ENCODE peak calls at places on chromosomes 12 and 14, in nine cellular contexts. One of them, this sample, is unnamed.

GRCh38 chr14:51884086-51884927 is 23.9 kb downstream of the GNG2 start:
- DNase-seq in cardiac fibroblast: peak; percentile 53
- DNase-seq in GM23248: no peak
- DNase-seq in cardiac muscle cell: no peak
- DNase-seq in aorta: no peak
- DNase-seq in MG63: no peak
- DNase-seq in BJ: peak; percentile 59
- DNase-seq in tibial artery: no peak
- DNase-seq in PC-3: no peak
- DNase-seq in this sample: no peak

GRCh38 chr14:42214981-42215491 is 608.4 kb downstream of the LRFN5 start:
- DNase-seq in cardiac fibroblast: peak; percentile 90
- DNase-seq in aorta: no peak
- DNase-seq in tibial artery: no peak
- DNase-seq in MG63: peak; percentile 75
- DNase-seq in cardiac muscle cell: peak; percentile 5
- DNase-seq in GM23248: peak; percentile 92
- DNase-seq in BJ: peak; percentile 27
- DNase-seq in PC-3: peak; percentile 94
- DNase-seq in this sample: no peak

GRCh38 chr12:5268424-5269210 is 163.3 kb upstream of the NTF3 start:
- DNase-seq in PC-3: no peak
- DNase-seq in tibial artery: no peak
- DNase-seq in cardiac fibroblast: no peak
- DNase-seq in MG63: no peak
- DNase-seq in aorta: no peak
- DNase-seq in BJ: no peak
- DNase-seq in GM23248: no peak
- DNase-seq in cardiac muscle cell: no peak
- DNase-seq in this sample: no peak

GRCh38 chr12:120412421-120412820 is 25.5 kb upstream of the COX6A1 start:
- DNase-seq in tibial artery: no peak
- DNase-seq in cardiac fibroblast: peak; percentile 18
- DNase-seq in GM23248: no peak
- DNase-seq in BJ: no peak
- DNase-seq in MG63: no peak
- DNase-seq in aorta: no peak
- DNase-seq in PC-3: no peak
- DNase-seq in cardiac muscle cell: no peak
- DNase-seq in this sample: no peak

GRCh38 chr14:101220921-101221510 is 317.5 kb upstream of the RTL1 start:
- DNase-seq in aorta: peak; percentile 47
- DNase-seq in tibial artery: no peak
- DNase-seq in BJ: no peak
- DNase-seq in PC-3: no peak
- DNase-seq in cardiac fibroblast: no peak
- DNase-seq in cardiac muscle cell: no peak
- DNase-seq in GM23248: no peak
- DNase-seq in MG63: no peak
- DNase-seq in this sample: no peak

GRCh38 chr12:89064780-89065179 is 287.5 kb downstream of the DUSP6 start:
- DNase-seq in cardiac muscle cell: no peak
- DNase-seq in cardiac fibroblast: peak; percentile 69
- DNase-seq in BJ: peak; percentile 44
- DNase-seq in GM23248: peak; percentile 93
- DNase-seq in aorta: no peak
- DNase-seq in tibial artery: no peak
- DNase-seq in PC-3: peak; percentile 96
- DNase-seq in MG63: peak; percentile 52
- DNase-seq in this sample: no peak

GRCh38 chr14:56487761-56488160 is 91.8 kb upstream of the TMEM260 start:
- DNase-seq in GM23248: peak; percentile 85
- DNase-seq in PC-3: peak; percentile 60
- DNase-seq in tibial artery: no peak
- DNase-seq in cardiac fibroblast: peak; percentile 88
- DNase-seq in cardiac muscle cell: no peak
- DNase-seq in aorta: no peak
- DNase-seq in MG63: no peak
- DNase-seq in BJ: no peak
- DNase-seq in this sample: no peak

GRCh38 chr12:15861404-15861803 is 20.8 kb upstream of the STRAP start:
- DNase-seq in GM23248: no peak
- DNase-seq in MG63: no peak
- DNase-seq in aorta: no peak
- DNase-seq in tibial artery: no peak
- DNase-seq in cardiac fibroblast: no peak
- DNase-seq in PC-3: no peak
- DNase-seq in cardiac muscle cell: no peak
- DNase-seq in BJ: no peak
- DNase-seq in this sample: no peak

GRCh38 chr14:94370524-94370910 is 17.9 kb downstream of the SERPINA1 start:
- DNase-seq in cardiac muscle cell: no peak
- DNase-seq in PC-3: no peak
- DNase-seq in GM23248: no peak
- DNase-seq in aorta: no peak
- DNase-seq in cardiac fibroblast: no peak
- DNase-seq in tibial artery: peak; percentile 5
- DNase-seq in BJ: no peak
- DNase-seq in MG63: no peak
- DNase-seq in this sample: no peak

GRCh38 chr14:31788340-31788739 is 227.1 kb downstream of the NUBPL start:
- DNase-seq in GM23248: no peak
- DNase-seq in PC-3: peak; percentile 19
- DNase-seq in aorta: no peak
- DNase-seq in cardiac fibroblast: no peak
- DNase-seq in tibial artery: no peak
- DNase-seq in BJ: no peak
- DNase-seq in cardiac muscle cell: no peak
- DNase-seq in MG63: no peak
- DNase-seq in this sample: no peak

GRCh38 chr12:21831671-21832357 is 57.3 kb upstream of the KCNJ8 start:
- DNase-seq in cardiac muscle cell: no peak
- DNase-seq in MG63: no peak
- DNase-seq in PC-3: no peak
- DNase-seq in aorta: no peak
- DNase-seq in BJ: peak; percentile 48
- DNase-seq in GM23248: peak; percentile 84
- DNase-seq in tibial artery: peak; percentile 50
- DNase-seq in cardiac fibroblast: peak; percentile 75
- DNase-seq in this sample: no peak

GRCh38 chr12:127893875-127894635 is 372.9 kb upstream of the TMEM132C start:
- DNase-seq in tibial artery: no peak
- DNase-seq in PC-3: peak; percentile 53
- DNase-seq in aorta: no peak
- DNase-seq in GM23248: peak; percentile 19
- DNase-seq in cardiac muscle cell: peak; percentile 33
- DNase-seq in BJ: no peak
- DNase-seq in cardiac fibroblast: no peak
- DNase-seq in MG63: no peak
- DNase-seq in this sample: no peak

GRCh38 chr14:100536721-100537700 is 50.2 kb downstream of the BEGAIN start:
- DNase-seq in tibial artery: peak; percentile 8
- DNase-seq in MG63: no peak
- DNase-seq in aorta: peak; percentile 62
- DNase-seq in cardiac muscle cell: no peak
- DNase-seq in cardiac fibroblast: no peak
- DNase-seq in PC-3: no peak
- DNase-seq in GM23248: no peak
- DNase-seq in BJ: no peak
- DNase-seq in this sample: peak; percentile 30

GRCh38 chr12:54562720-54563356 is 13.4 kb downstream of the PDE1B start:
- DNase-seq in tibial artery: no peak
- DNase-seq in cardiac fibroblast: peak; percentile 21
- DNase-seq in PC-3: no peak
- DNase-seq in aorta: no peak
- DNase-seq in BJ: no peak
- DNase-seq in cardiac muscle cell: peak; percentile 86
- DNase-seq in MG63: no peak
- DNase-seq in GM23248: no peak
- DNase-seq in this sample: no peak

GRCh38 chr12:58819345-58819744 is 101.0 kb downstream of the LRIG3 start:
- DNase-seq in MG63: no peak
- DNase-seq in cardiac muscle cell: no peak
- DNase-seq in cardiac fibroblast: no peak
- DNase-seq in tibial artery: no peak
- DNase-seq in PC-3: no peak
- DNase-seq in BJ: no peak
- DNase-seq in GM23248: no peak
- DNase-seq in aorta: no peak
- DNase-seq in this sample: no peak

DNA sequence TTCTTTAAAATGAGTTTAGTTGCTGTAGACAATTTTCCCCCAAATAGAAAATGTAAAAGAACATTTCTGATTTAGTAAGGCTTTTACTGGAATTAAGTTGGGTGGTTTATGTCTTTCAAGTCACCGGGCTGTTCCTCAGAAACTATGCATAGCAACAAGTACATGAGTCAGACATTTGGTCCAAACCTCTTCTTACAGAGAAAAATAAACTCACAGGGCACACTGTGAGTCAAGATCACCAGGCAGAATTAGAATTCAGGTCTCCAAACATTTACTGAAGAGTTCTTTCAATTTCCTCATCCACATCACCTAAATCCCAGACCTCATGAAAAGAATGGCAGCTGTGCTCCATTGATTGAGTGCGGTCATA is 476.1 kb upstream of the SOX5 start:
- DNase-seq in MG63: no peak
- DNase-seq in aorta: no peak
- DNase-seq in BJ: no peak
- DNase-seq in PC-3: no peak
- DNase-seq in cardiac fibroblast: peak; percentile 67
- DNase-seq in GM23248: no peak
- DNase-seq in tibial artery: peak; percentile 27
- DNase-seq in cardiac muscle cell: no peak
- DNase-seq in this sample: no peak
- H3K4me3 ChIP-seq in MG63: no peak overlapping the region
- H3K4me3 ChIP-seq in aorta: no peak overlapping the region
- H3K4me3 ChIP-seq in BJ: no peak overlapping the region
- H3K4me3 ChIP-seq in PC-3: no peak overlapping the region
- H3K4me3 ChIP-seq in cardiac fibroblast: no peak overlapping the region
- H3K4me3 ChIP-seq in GM23248: no peak overlapping the region
- H3K4me3 ChIP-seq in tibial artery: no peak overlapping the region
- H3K4me3 ChIP-seq in cardiac muscle cell: no peak overlapping the region
- H3K4me3 ChIP-seq in this sample: no peak overlapping the region

DNA sequence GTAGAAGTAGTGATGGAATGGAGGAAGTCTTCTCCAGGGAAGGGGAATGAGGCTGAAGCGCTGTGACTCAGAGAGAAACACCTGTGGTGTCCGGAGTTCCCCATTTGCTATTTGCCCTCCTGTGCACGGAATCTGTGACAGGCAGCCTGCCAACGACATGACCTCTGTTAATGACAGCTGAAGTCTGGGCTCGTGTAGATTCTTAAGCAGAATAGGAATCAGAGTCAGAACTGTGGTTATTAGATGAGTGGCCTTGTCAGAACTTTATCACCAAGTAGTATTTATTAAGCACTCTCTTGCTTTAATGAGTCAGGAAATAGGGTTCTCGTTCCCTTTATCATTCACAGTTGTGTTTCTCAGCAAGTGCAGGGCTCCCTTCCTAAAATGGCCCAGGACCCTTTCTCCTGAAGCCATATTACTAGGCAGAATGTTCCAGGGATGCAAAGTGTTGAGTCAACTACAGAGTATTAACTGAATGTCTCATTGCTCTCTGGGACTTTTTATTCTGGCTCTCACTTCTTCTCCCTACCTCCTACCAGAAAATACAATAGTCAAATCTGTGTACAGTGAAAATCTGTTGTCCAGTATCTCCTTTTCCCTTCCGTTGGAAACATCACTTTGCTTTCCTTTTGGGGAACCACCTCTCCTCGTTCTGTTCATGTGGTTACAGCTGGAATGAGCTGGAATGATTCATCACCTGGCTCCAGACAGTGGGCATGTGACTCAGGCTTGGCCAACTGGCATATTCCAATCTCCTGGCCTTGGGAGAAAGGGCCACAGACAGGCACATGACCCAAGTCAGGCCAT is 77.8 kb upstream of the MAX start:
- DNase-seq in cardiac muscle cell: no peak
- DNase-seq in BJ: no peak
- DNase-seq in MG63: peak; percentile 79
- DNase-seq in tibial artery: peak; percentile 70
- DNase-seq in GM23248: peak; percentile 94
- DNase-seq in PC-3: peak; percentile 90
- DNase-seq in aorta: no peak
- DNase-seq in cardiac fibroblast: peak; percentile 95
- DNase-seq in this sample: no peak
- H3K4me3 ChIP-seq in cardiac muscle cell: no peak overlapping the region
- H3K4me3 ChIP-seq in BJ: no peak overlapping the region
- H3K4me3 ChIP-seq in MG63: no peak overlapping the region
- H3K4me3 ChIP-seq in tibial artery: no peak overlapping the region
- H3K4me3 ChIP-seq in GM23248: peak overlapping the region; percentile 3
- H3K4me3 ChIP-seq in PC-3: no peak overlapping the region
- H3K4me3 ChIP-seq in aorta: no peak overlapping the region
- H3K4me3 ChIP-seq in cardiac fibroblast: no peak overlapping the region
- H3K4me3 ChIP-seq in this sample: no peak overlapping the region

DNA sequence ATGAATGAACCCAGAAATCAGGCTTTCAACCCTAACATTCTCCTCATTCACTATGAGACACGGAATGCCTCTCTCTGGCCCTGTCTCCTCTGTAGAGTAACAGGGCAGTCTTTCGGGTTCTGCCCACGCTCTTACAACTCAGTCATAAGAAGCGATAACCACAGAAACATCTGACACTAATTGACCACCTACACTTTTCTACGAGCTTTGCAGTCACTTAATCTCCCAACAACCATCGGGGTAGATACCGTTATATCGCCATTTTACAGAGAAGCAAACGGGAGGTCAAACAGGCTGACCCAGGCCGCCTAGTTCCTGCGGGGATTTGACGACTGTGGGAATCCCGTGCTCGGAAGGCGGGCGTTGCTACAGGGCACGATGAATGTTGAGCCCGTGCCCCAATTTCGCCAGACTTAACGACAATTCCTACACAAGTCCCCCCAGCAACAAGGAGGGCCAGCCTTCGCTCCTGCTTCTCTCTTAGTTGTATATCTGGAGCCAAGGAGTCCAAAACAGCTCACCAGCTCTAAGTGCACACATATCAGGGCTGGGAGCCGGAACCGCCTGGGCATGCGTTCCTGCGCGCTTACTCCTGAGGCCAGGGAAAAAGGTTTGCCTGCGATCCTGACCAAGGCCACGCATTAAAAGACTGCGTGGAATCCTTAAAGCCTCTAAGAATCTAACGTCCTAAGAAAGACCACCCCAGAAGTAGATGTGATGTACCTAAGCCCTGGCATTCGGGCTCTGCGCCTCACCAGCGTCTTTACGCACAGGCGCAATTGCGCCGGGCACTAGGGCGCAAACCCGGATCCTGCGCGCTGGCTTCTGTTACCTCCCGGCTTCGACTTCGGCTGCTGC is 38.7 kb upstream of the TBX5 start:
- DNase-seq in MG63: no peak
- DNase-seq in BJ: no peak
- DNase-seq in aorta: no peak
- DNase-seq in GM23248: peak; percentile 42
- DNase-seq in cardiac fibroblast: peak; percentile 18
- DNase-seq in cardiac muscle cell: peak; percentile 42
- DNase-seq in PC-3: no peak
- DNase-seq in tibial artery: no peak
- DNase-seq in this sample: no peak
- H3K4me3 ChIP-seq in MG63: no peak overlapping the region
- H3K4me3 ChIP-seq in BJ: no peak overlapping the region
- H3K4me3 ChIP-seq in aorta: no peak overlapping the region
- H3K4me3 ChIP-seq in GM23248: peak overlapping the region; percentile 48
- H3K4me3 ChIP-seq in cardiac fibroblast: no peak overlapping the region
- H3K4me3 ChIP-seq in cardiac muscle cell: no peak overlapping the region
- H3K4me3 ChIP-seq in PC-3: no peak overlapping the region
- H3K4me3 ChIP-seq in tibial artery: no peak overlapping the region
- H3K4me3 ChIP-seq in this sample: no peak overlapping the region

GRCh38 chr12:71441350-71441748 is 1.8 kb downstream of the LGR5 start:
- DNase-seq in PC-3: no peak
- DNase-seq in tibial artery: no peak
- DNase-seq in cardiac muscle cell: no peak
- DNase-seq in aorta: no peak
- DNase-seq in MG63: no peak
- DNase-seq in GM23248: no peak
- DNase-seq in cardiac fibroblast: no peak
- DNase-seq in BJ: no peak
- DNase-seq in this sample: no peak
- H3K4me3 ChIP-seq in PC-3: no peak overlapping the region
- H3K4me3 ChIP-seq in tibial artery: peak overlapping the region; percentile 56
- H3K4me3 ChIP-seq in cardiac muscle cell: no peak overlapping the region
- H3K4me3 ChIP-seq in aorta: no peak overlapping the region
- H3K4me3 ChIP-seq in MG63: no peak overlapping the region
- H3K4me3 ChIP-seq in GM23248: no peak overlapping the region
- H3K4me3 ChIP-seq in cardiac fibroblast: no peak overlapping the region
- H3K4me3 ChIP-seq in BJ: no peak overlapping the region
- H3K4me3 ChIP-seq in this sample: no peak overlapping the region